ENCODE peak calls at places on chromosome 21, in nine cellular contexts. M, S, A, I, K, G, E, T and X are unnamed samples.

GRCh38 chr21:45875881-45876280 is 105.7 kb upstream of the COL6A1 start:
- DNase-seq in M (no peak), S (no peak), A (no peak), I (no peak), K (no peak), G (no peak), E (no peak), T (peak; percentile 46), X (no peak)

GRCh38 chr21:32524010-32524719 is 61.2 kb downstream of the TCP10L start:
- DNase-seq in M (peak; percentile 92), S (no peak), A (peak; percentile 61), I (no peak), K (no peak), G (no peak), E (no peak), T (no peak), X (no peak)

GRCh38 chr21:25039461-25040380 is 567.6 kb downstream of the MRPL39 start:
- DNase-seq in M (no peak), S (peak; percentile 38), A (no peak), I (no peak), K (no peak), G (peak; percentile 73), E (no peak), T (no peak), X (no peak)

GRCh38 chr21:32279377-32279680 is 480 bp upstream of the MIS18A start:
- DNase-seq in M (no peak), S (no peak), A (no peak), I (no peak), K (no peak), G (peak; percentile 25), E (no peak), T (no peak), X (no peak)

GRCh38 chr21:27346041-27346448 is 379.2 kb upstream of the ADAMTS5 start:
- DNase-seq in M (peak; percentile 19), S (no peak), A (no peak), I (no peak), K (no peak), G (no peak), E (no peak), T (no peak), X (no peak)

GRCh38 chr21:28746166-28746565 is 246.5 kb downstream of the LTN1 start:
- DNase-seq in M (no peak), S (no peak), A (no peak), I (no peak), K (no peak), G (no peak), E (no peak), T (no peak), X (no peak)

GRCh38 chr21:45590726-45591618 is 48.7 kb upstream of the SLC19A1 start:
- DNase-seq in M (no peak), S (no peak), A (no peak), I (peak; percentile 40), K (peak; percentile 55), G (no peak), E (peak; percentile 67), T (peak; percentile 82), X (no peak)

GRCh38 chr21:45579383-45580180 is 37.3 kb upstream of the SLC19A1 start:
- DNase-seq in M (no peak), S (no peak), A (no peak), I (no peak), K (no peak), G (no peak), E (no peak), T (peak; percentile 65), X (peak; percentile 39)

GRCh38 chr21:43574741-43575465 is 84.4 kb downstream of the HSF2BP start:
- DNase-seq in M (no peak), S (no peak), A (peak; percentile 43), I (no peak), K (no peak), G (no peak), E (no peak), T (no peak), X (no peak)

GRCh38 chr21:37793660-37794059 is 122.6 kb downstream of the KCNJ6 start:
- DNase-seq in M (peak; percentile 15), S (no peak), A (no peak), I (no peak), K (no peak), G (no peak), E (no peak), T (no peak), X (no peak)

GRCh38 chr21:43825936-43826622 is 36.7 kb downstream of the RRP1 start:
- DNase-seq in M (no peak), S (no peak), A (peak; percentile 18), I (no peak), K (no peak), G (no peak), E (no peak), T (peak; percentile 73), X (no peak)

GRCh38 chr21:32456497-32456918 is 44.0 kb downstream of the EVA1C start:
- DNase-seq in M (peak; percentile 79), S (no peak), A (no peak), I (no peak), K (no peak), G (no peak), E (no peak), T (no peak), X (no peak)

GRCh38 chr21:37263827-37264226 is 3.3 kb downstream of the VPS26C start:
- DNase-seq in M (no peak), S (no peak), A (no peak), I (no peak), K (no peak), G (no peak), E (no peak), T (no peak), X (no peak)